ENCODE peak calls at places on chromosomes 11 and 22, in seven cellular contexts. D, Q, T, R, H, I and G are unnamed samples.

GRCh38 chr11:75055511-75055910 is 41.2 kb downstream of the OR2AT4 start:
- DNase-seq in I (no peak), D (peak; percentile 15), R (no peak), H (no peak), Q (no peak), T (no peak), G (no peak)

GRCh38 chr11:102117472-102118113 is 7.3 kb downstream of the YAP1 start:
- DNase-seq in T (no peak), H (no peak), I (no peak), Q (no peak), D (no peak), R (no peak), G (no peak)

GRCh38 chr22:35071784-35072183 is 5.8 kb downstream of the ISX start:
- DNase-seq in I (no peak), H (no peak), T (no peak), D (no peak), R (no peak), Q (no peak), G (no peak)

GRCh38 chr11:18526130-18526520 is 617 bp downstream of the TSG101 start:
- DNase-seq in H (no peak), I (no peak), D (no peak), T (no peak), R (no peak), Q (no peak), G (peak; percentile 8)

GRCh38 chr11:31449040-31449439 is 60.4 kb downstream of the IMMP1L start:
- DNase-seq in H (no peak), D (no peak), I (no peak), Q (no peak), R (no peak), T (no peak), G (no peak)

GRCh38 chr11:23206736-23207336 is 346.6 kb upstream of the CCDC179 start:
- DNase-seq in H (no peak), I (no peak), Q (no peak), T (no peak), R (no peak), D (no peak), G (no peak)

GRCh38 chr11:124656759-124657627 is 16.5 kb downstream of the SIAE start:
- DNase-seq in T (no peak), I (no peak), Q (no peak), H (no peak), R (no peak), D (no peak), G (no peak)

GRCh38 chr22:24175160-24175808 is 6.0 kb upstream of the SUSD2 start:
- DNase-seq in T (no peak), I (peak; percentile 59), Q (peak; percentile 77), H (peak; percentile 89), D (peak; percentile 51), R (peak; percentile 92), G (peak; percentile 64)

GRCh38 chr22:17842386-17842785 is 68.1 kb upstream of the BID start:
- DNase-seq in D (peak; percentile 33), T (no peak), I (no peak), H (peak; percentile 53), R (no peak), Q (peak; percentile 39), G (no peak)

GRCh38 chr11:30131535-30131934 is 99.3 kb upstream of the FSHB start:
- DNase-seq in T (no peak), R (no peak), D (no peak), H (no peak), Q (no peak), I (no peak), G (no peak)